ENCODE peak calls at places on chromosome 18, in seven cellular contexts. One of them, this sample, is unnamed.

GRCh38 chr18:23853448-23854210 is 160.9 kb upstream of the TTC39C start:
- DNase-seq in spleen: no peak
- DNase-seq in psoas muscle: no peak
- DNase-seq in AG09319: no peak
- DNase-seq in IMR-90: peak; percentile 18
- DNase-seq in natural killer cell: no peak
- DNase-seq in brain microvascular endothelial cell: no peak
- DNase-seq in this sample: no peak

GRCh38 chr18:25998461-25998860 is 92.0 kb downstream of the SS18 start:
- DNase-seq in brain microvascular endothelial cell: no peak
- DNase-seq in natural killer cell: no peak
- DNase-seq in psoas muscle: no peak
- DNase-seq in AG09319: no peak
- DNase-seq in spleen: no peak
- DNase-seq in IMR-90: no peak
- DNase-seq in this sample: no peak

GRCh38 chr18:55310044-55310676 is 277.8 kb downstream of the TCF4 start:
- DNase-seq in IMR-90: no peak
- DNase-seq in natural killer cell: no peak
- DNase-seq in brain microvascular endothelial cell: no peak
- DNase-seq in spleen: no peak
- DNase-seq in AG09319: no peak
- DNase-seq in psoas muscle: no peak
- DNase-seq in this sample: no peak

GRCh38 chr18:46412831-46413371 is 244.1 kb downstream of the LOXHD1 start:
- DNase-seq in brain microvascular endothelial cell: no peak
- DNase-seq in psoas muscle: no peak
- DNase-seq in spleen: no peak
- DNase-seq in IMR-90: no peak
- DNase-seq in natural killer cell: no peak
- DNase-seq in AG09319: no peak
- DNase-seq in this sample: no peak

GRCh38 chr18:57961411-57961810 is 82.6 kb upstream of the NEDD4L start:
- DNase-seq in psoas muscle: no peak
- DNase-seq in spleen: no peak
- DNase-seq in IMR-90: no peak
- DNase-seq in brain microvascular endothelial cell: no peak
- DNase-seq in natural killer cell: no peak
- DNase-seq in AG09319: no peak
- DNase-seq in this sample: no peak

GRCh38 chr18:68316636-68317035 is 398.3 kb downstream of the TMX3 start:
- DNase-seq in psoas muscle: no peak
- DNase-seq in AG09319: no peak
- DNase-seq in IMR-90: peak; percentile 28
- DNase-seq in brain microvascular endothelial cell: no peak
- DNase-seq in natural killer cell: no peak
- DNase-seq in spleen: no peak
- DNase-seq in this sample: no peak

GRCh38 chr18:31373641-31374040 is 2.9 kb upstream of the DSG4 start:
- DNase-seq in spleen: no peak
- DNase-seq in IMR-90: no peak
- DNase-seq in AG09319: no peak
- DNase-seq in natural killer cell: no peak
- DNase-seq in psoas muscle: no peak
- DNase-seq in brain microvascular endothelial cell: no peak
- DNase-seq in this sample: no peak

GRCh38 chr18:32308493-32309120 is 118.8 kb downstream of the MEP1B start:
- DNase-seq in natural killer cell: no peak
- DNase-seq in AG09319: no peak
- DNase-seq in psoas muscle: no peak
- DNase-seq in IMR-90: peak; percentile 94
- DNase-seq in brain microvascular endothelial cell: peak; percentile 92
- DNase-seq in spleen: no peak
- DNase-seq in this sample: no peak

GRCh38 chr18:11279461-11279860 is 130.1 kb upstream of the PIEZO2 start:
- DNase-seq in psoas muscle: no peak
- DNase-seq in AG09319: no peak
- DNase-seq in spleen: no peak
- DNase-seq in brain microvascular endothelial cell: no peak
- DNase-seq in IMR-90: no peak
- DNase-seq in natural killer cell: no peak
- DNase-seq in this sample: no peak

GRCh38 chr18:824179-824578 is 12.1 kb upstream of the YES1 start:
- DNase-seq in AG09319: no peak
- DNase-seq in IMR-90: no peak
- DNase-seq in brain microvascular endothelial cell: peak; percentile 14
- DNase-seq in psoas muscle: no peak
- DNase-seq in spleen: no peak
- DNase-seq in natural killer cell: no peak
- DNase-seq in this sample: no peak

GRCh38 chr18:13284330-13285027 is 65.9 kb downstream of the LDLRAD4 start:
- DNase-seq in IMR-90: no peak
- DNase-seq in natural killer cell: no peak
- DNase-seq in brain microvascular endothelial cell: no peak
- DNase-seq in spleen: peak; percentile 85
- DNase-seq in AG09319: no peak
- DNase-seq in psoas muscle: no peak
- DNase-seq in this sample: no peak

GRCh38 chr18:57728941-57729511 is 74.1 kb downstream of the ATP8B1 start:
- DNase-seq in IMR-90: peak; percentile 56
- DNase-seq in AG09319: no peak
- DNase-seq in brain microvascular endothelial cell: no peak
- DNase-seq in natural killer cell: no peak
- DNase-seq in spleen: no peak
- DNase-seq in psoas muscle: no peak
- DNase-seq in this sample: no peak

GRCh38 chr18:36187826-36188721 is 777 bp downstream of the MOCOS start:
- DNase-seq in natural killer cell: no peak
- DNase-seq in IMR-90: peak; percentile 19
- DNase-seq in AG09319: peak; percentile 57
- DNase-seq in brain microvascular endothelial cell: no peak
- DNase-seq in spleen: peak; percentile 77
- DNase-seq in psoas muscle: peak; percentile 90
- DNase-seq in this sample: peak; percentile 19

GRCh38 chr18:67818432-67818831 is 301.9 kb upstream of the DSEL start:
- DNase-seq in spleen: no peak
- DNase-seq in natural killer cell: no peak
- DNase-seq in brain microvascular endothelial cell: no peak
- DNase-seq in psoas muscle: no peak
- DNase-seq in AG09319: no peak
- DNase-seq in IMR-90: no peak
- DNase-seq in this sample: no peak

GRCh38 chr18:61394983-61395382 is 61.8 kb downstream of the CDH20 start:
- DNase-seq in psoas muscle: no peak
- DNase-seq in brain microvascular endothelial cell: peak; percentile 11
- DNase-seq in IMR-90: no peak
- DNase-seq in AG09319: no peak
- DNase-seq in spleen: no peak
- DNase-seq in natural killer cell: no peak
- DNase-seq in this sample: no peak

GRCh38 chr18:75727479-75727878 is 300.0 kb upstream of the SMIM21 start:
- DNase-seq in spleen: no peak
- DNase-seq in psoas muscle: no peak
- DNase-seq in AG09319: no peak
- DNase-seq in brain microvascular endothelial cell: peak; percentile 7
- DNase-seq in natural killer cell: no peak
- DNase-seq in IMR-90: peak; percentile 30
- DNase-seq in this sample: peak; percentile 20

GRCh38 chr18:49814147-49814499 is 790 bp upstream of the ACAA2 start:
- DNase-seq in natural killer cell: no peak
- DNase-seq in psoas muscle: peak; percentile 79
- DNase-seq in AG09319: peak; percentile 15
- DNase-seq in brain microvascular endothelial cell: peak; percentile 49
- DNase-seq in spleen: no peak
- DNase-seq in IMR-90: peak; percentile 69
- DNase-seq in this sample: no peak

GRCh38 chr18:29753379-29753778 is 1289.2 kb downstream of the DSC3 start:
- DNase-seq in IMR-90: peak; percentile 50
- DNase-seq in AG09319: no peak
- DNase-seq in brain microvascular endothelial cell: no peak
- DNase-seq in psoas muscle: no peak
- DNase-seq in natural killer cell: no peak
- DNase-seq in spleen: no peak
- DNase-seq in this sample: no peak

GRCh38 chr18:46393961-46394360 is 263.1 kb downstream of the LOXHD1 start:
- DNase-seq in spleen: no peak
- DNase-seq in psoas muscle: no peak
- DNase-seq in IMR-90: no peak
- DNase-seq in AG09319: no peak
- DNase-seq in natural killer cell: no peak
- DNase-seq in brain microvascular endothelial cell: no peak
- DNase-seq in this sample: no peak

GRCh38 chr18:35697869-35698268 is 116.3 kb downstream of the GALNT1 start:
- DNase-seq in natural killer cell: no peak
- DNase-seq in IMR-90: no peak
- DNase-seq in brain microvascular endothelial cell: no peak
- DNase-seq in psoas muscle: no peak
- DNase-seq in AG09319: no peak
- DNase-seq in spleen: no peak
- DNase-seq in this sample: no peak

DNA sequence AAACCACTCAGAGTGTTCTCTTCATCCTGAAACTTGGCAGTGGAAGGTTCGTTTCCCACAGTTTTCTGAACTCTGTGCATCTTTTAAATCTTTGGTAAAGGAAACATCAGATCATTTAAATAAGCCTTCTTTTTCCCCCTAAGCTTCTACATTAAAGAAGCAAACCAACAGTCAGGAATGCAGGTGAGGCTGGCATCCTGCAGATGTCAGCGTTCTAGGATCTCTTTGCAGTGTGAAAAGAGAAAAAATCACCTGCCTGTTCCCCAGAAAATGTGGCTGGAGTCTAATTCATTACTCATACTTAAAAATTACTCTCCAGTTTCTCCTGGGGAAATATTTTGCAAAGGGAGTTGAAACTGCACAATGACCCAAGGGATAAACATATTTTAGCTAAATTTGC is 64.5 kb upstream of the ZCCHC2 start:
- DNase-seq in psoas muscle: no peak
- DNase-seq in IMR-90: no peak
- DNase-seq in spleen: no peak
- DNase-seq in natural killer cell: no peak
- DNase-seq in brain microvascular endothelial cell: no peak
- DNase-seq in AG09319: no peak
- DNase-seq in this sample: no peak
- TF ChIP-seq CTCF in psoas muscle: no peak
- TF ChIP-seq CTCF in IMR-90: no peak
- TF ChIP-seq CTCF in spleen: no peak
- TF ChIP-seq CTCF in natural killer cell: no peak
- TF ChIP-seq CTCF in brain microvascular endothelial cell: no peak
- TF ChIP-seq CTCF in AG09319: no peak
- TF ChIP-seq CTCF in this sample: no peak

DNA sequence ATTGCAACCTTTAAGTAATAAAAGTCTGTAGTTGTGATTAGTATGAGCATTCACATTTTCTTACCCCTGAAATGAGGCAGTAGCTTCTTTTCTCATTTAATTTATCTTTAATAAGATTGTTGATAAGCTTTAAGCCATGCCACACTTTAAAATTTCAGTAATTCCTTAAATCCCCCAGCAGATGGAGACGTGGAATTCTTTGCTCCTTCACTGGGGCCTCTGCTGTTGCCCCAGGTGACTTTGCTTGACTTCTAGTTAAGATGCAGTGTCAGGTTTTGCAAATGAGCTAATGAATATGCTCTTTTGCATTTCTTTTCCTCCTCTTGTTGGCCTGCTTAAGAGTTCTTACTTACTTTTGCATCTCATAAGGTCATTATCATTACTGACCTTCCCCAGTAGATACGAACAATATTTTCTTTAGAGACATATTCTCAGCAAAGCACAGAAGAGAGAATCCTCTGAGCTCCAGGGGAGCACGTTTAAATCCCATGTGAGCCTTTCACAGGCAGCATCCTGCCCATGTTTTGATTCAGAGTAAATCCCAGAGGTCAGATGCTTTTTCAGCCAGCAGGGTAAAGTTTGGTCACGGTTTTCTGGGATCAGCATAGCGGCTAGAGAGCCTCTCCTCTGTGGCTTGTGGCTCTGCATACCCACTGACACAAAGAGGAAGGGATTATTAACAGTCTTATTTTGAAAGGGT is 222.9 kb downstream of the PTPRM start:
- DNase-seq in natural killer cell: no peak
- DNase-seq in IMR-90: peak; percentile 55
- DNase-seq in spleen: no peak
- DNase-seq in psoas muscle: no peak
- DNase-seq in AG09319: peak; percentile 8
- DNase-seq in brain microvascular endothelial cell: no peak
- DNase-seq in this sample: no peak
- TF ChIP-seq CTCF in natural killer cell: no peak
- TF ChIP-seq CTCF in IMR-90: peak; percentile 61
- TF ChIP-seq CTCF in spleen: peak; percentile 25
- TF ChIP-seq CTCF in psoas muscle: peak; percentile 50
- TF ChIP-seq CTCF in AG09319: peak; percentile 51
- TF ChIP-seq CTCF in brain microvascular endothelial cell: peak; percentile 67
- TF ChIP-seq CTCF in this sample: peak; percentile 71

DNA sequence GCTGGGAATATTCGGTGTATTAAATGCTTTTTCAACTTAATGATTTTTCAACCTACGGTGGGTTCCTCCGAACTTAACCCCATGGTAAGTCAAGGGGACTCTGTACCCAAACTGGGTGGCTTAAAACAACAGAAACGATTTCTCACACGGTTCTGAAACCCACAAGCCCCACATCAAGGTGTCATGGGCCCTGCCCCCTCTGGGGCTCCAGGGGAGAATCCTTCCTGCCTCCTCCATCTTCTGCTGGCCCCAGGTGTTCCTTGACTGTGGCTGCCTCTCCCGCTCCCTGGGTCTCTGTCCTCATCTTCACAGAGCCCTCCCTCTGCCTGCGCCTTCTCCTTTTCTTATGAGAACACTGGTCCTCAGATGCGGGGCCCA is 301.3 kb upstream of the SALL3 start:
- DNase-seq in psoas muscle: no peak
- DNase-seq in IMR-90: no peak
- DNase-seq in AG09319: no peak
- DNase-seq in natural killer cell: no peak
- DNase-seq in brain microvascular endothelial cell: no peak
- DNase-seq in spleen: peak; percentile 32
- DNase-seq in this sample: no peak
- TF ChIP-seq CTCF in psoas muscle: no peak
- TF ChIP-seq CTCF in IMR-90: no peak
- TF ChIP-seq CTCF in AG09319: no peak
- TF ChIP-seq CTCF in natural killer cell: no peak
- TF ChIP-seq CTCF in brain microvascular endothelial cell: no peak
- TF ChIP-seq CTCF in spleen: no peak
- TF ChIP-seq CTCF in this sample: no peak

DNA sequence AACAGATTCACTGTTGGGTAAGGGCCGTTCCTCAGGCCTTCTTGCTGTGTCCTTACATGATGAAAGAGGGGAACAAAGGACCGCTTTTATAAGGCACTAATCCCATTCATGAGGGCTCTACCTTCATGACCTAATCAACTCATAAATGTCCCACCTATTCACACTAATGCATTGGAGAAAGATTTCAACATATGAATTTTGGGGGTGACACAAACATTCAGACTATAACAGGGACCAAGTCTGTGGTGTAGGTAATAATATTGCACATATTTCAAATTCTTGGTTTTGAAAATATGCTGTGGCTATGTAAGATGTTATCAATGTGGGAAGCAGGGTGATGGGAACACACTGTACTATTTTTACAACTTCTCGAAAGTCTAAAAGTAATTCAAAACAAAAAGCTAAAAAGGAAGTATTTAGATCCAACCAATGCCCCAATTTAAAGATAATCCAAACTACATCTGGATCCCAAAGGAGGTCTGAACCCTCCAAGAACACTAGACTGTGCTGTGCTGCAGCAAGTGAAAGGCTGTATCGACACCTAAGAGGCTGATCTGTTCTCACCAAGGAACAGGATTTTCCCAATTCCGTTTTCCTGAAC is 82.4 kb upstream of the TGIF1 start:
- DNase-seq in IMR-90: peak; percentile 7
- DNase-seq in natural killer cell: no peak
- DNase-seq in psoas muscle: no peak
- DNase-seq in brain microvascular endothelial cell: peak; percentile 6
- DNase-seq in AG09319: no peak
- DNase-seq in spleen: no peak
- DNase-seq in this sample: no peak
- TF ChIP-seq CTCF in IMR-90: no peak
- TF ChIP-seq CTCF in natural killer cell: no peak
- TF ChIP-seq CTCF in psoas muscle: no peak
- TF ChIP-seq CTCF in brain microvascular endothelial cell: no peak
- TF ChIP-seq CTCF in AG09319: no peak
- TF ChIP-seq CTCF in spleen: no peak
- TF ChIP-seq CTCF in this sample: no peak